ENCODE peak calls at places on chromosome 16, in five cellular contexts. I is HCT116, A is GM23338, T is HL-60, Z is SK-N-SH. Q is an unnamed sample.

GRCh38 chr16:72256398-72257048 is 84.6 kb upstream of the PMFBP1 start:
- DNase-seq in I (no peak), A (no peak), T (no peak), Z (no peak), Q (no peak)

GRCh38 chr16:11560701-11561439 is 25.8 kb downstream of the LITAF start:
- DNase-seq in I (no peak), A (peak), T (no peak), Z (peak), Q (no peak)

GRCh38 chr16:31880322-31880979 is 6.8 kb downstream of the ZNF267 start:
- DNase-seq in I (no peak), A (no peak), T (no peak), Z (no peak), Q (no peak)

GRCh38 chr16:84040823-84041391 is 1.7 kb downstream of the SLC38A8 start:
- DNase-seq in I (no peak), A (no peak), T (no peak), Z (no peak), Q (no peak)

GRCh38 chr16:81181013-81181720 is 57.3 kb upstream of the BCO1 start:
- DNase-seq in I (peak), A (peak), T (no peak), Z (no peak), Q (peak)

GRCh38 chr16:15981382-15981781 is 32.0 kb downstream of the ABCC1 start:
- DNase-seq in I (no peak), A (no peak), T (no peak), Z (no peak), Q (no peak)

GRCh38 chr16:15055141-15056053 is 477 bp downstream of the NTAN1 start:
- DNase-seq in I (no peak), A (peak), T (peak), Z (no peak), Q (no peak)

GRCh38 chr16:12303649-12304048 is 327.1 kb downstream of the SNX29 start:
- DNase-seq in I (no peak), A (no peak), T (peak), Z (no peak), Q (no peak)

GRCh38 chr16:7597677-7598076 is 265.0 kb downstream of the RBFOX1 start:
- DNase-seq in I (no peak), A (no peak), T (no peak), Z (no peak), Q (no peak)

GRCh38 chr16:63938661-63939060 is 1183.2 kb downstream of the CDH11 start:
- DNase-seq in I (no peak), A (no peak), T (no peak), Z (no peak), Q (no peak)

GRCh38 chr16:83842755-83843507 is 35.2 kb downstream of the HSBP1 start:
- DNase-seq in I (no peak), A (no peak), T (peak), Z (no peak), Q (no peak)

GRCh38 chr16:17459903-17460521 is 10.7 kb downstream of the XYLT1 start:
- DNase-seq in I (no peak), A (no peak), T (no peak), Z (no peak), Q (no peak)

GRCh38 chr16:8565498-8565897 is 24.8 kb downstream of the TMEM114 start:
- DNase-seq in I (no peak), A (peak), T (no peak), Z (no peak), Q (no peak)

GRCh38 chr16:12538667-12539081 is 265.0 kb downstream of the CPPED1 start:
- DNase-seq in I (no peak), A (no peak), T (no peak), Z (peak), Q (no peak)

GRCh38 chr16:74307383-74307782 is 10.8 kb downstream of the PSMD7 start:
- DNase-seq in I (no peak), A (no peak), T (no peak), Z (no peak), Q (no peak)

GRCh38 chr16:74304835-74305176 is 8.2 kb downstream of the PSMD7 start:
- DNase-seq in I (no peak), A (no peak), T (no peak), Z (no peak), Q (no peak)

GRCh38 chr16:74305286-74305685 is 8.7 kb downstream of the PSMD7 start:
- DNase-seq in I (no peak), A (no peak), T (no peak), Z (no peak), Q (no peak)

GRCh38 chr16:74304164-74304834 is 7.7 kb downstream of the PSMD7 start:
- DNase-seq in I (no peak), A (peak), T (no peak), Z (no peak), Q (no peak)

GRCh38 chr16:74305978-74306784 is 9.6 kb downstream of the PSMD7 start:
- DNase-seq in I (no peak), A (no peak), T (no peak), Z (no peak), Q (no peak)
- TF ChIP-seq POLR2AphosphoS5 in I (peak), A (no peak), T (no peak), Z (peak), Q (no peak)

DNA sequence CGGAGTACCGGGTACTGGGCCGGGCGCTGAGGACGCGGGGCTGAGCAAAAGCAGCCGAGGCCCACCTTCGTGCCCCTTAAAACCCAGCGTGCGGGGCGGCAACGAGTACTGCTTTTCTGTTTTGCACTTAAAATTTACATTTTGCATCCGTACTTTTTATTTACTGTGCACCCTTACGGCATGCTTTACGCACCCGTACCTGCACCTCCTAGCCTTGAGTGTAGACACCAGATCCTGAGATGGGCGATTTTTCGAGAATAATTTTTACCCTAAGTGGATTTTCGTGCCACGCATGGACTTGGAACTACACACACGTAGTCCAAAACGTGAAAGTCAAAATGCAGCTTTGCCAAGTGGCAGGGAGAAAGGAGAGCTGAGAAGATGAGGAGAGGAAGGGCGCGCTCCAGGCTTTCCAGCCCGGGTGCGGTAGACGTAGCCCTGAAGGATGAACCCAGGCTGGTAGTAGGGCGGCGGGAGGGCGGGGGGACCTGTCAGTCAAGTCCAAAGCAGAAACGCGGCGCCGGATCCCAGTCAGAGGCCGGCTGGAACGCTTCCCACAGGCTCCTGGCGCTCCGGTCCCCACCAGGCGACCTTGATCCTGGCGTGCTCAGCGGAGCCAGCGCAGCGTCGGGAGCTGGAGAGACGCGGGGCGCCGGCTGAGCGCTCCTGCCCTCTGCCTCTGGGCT is 1.2 kb upstream of the CBLN1 start:
- DNase-seq in I (no peak), A (peak), T (no peak), Z (peak), Q (no peak)
- TF ChIP-seq REST in I (no peak), A (no peak), T (no peak), Z (no peak), Q (no peak)

DNA sequence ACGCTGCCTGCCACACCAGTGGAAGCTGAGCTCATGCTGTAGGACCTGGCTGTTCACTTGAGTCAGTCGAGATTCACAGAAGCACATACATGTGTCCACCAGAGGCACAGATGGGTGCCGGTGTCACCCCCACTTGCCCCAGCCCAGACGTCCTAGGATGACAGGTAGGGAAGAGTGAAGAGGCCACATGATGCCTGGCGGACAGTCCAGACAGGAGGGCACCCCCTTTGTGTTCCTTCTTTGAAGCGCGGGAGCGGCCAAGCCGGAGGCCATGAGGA is 8.8 kb downstream of the UBE2I start:
- DNase-seq in I (no peak), A (no peak), T (no peak), Z (no peak), Q (no peak)
- TF ChIP-seq POLR2AphosphoS5 in I (no peak), A (no peak), T (no peak), Z (no peak), Q (no peak)

DNA sequence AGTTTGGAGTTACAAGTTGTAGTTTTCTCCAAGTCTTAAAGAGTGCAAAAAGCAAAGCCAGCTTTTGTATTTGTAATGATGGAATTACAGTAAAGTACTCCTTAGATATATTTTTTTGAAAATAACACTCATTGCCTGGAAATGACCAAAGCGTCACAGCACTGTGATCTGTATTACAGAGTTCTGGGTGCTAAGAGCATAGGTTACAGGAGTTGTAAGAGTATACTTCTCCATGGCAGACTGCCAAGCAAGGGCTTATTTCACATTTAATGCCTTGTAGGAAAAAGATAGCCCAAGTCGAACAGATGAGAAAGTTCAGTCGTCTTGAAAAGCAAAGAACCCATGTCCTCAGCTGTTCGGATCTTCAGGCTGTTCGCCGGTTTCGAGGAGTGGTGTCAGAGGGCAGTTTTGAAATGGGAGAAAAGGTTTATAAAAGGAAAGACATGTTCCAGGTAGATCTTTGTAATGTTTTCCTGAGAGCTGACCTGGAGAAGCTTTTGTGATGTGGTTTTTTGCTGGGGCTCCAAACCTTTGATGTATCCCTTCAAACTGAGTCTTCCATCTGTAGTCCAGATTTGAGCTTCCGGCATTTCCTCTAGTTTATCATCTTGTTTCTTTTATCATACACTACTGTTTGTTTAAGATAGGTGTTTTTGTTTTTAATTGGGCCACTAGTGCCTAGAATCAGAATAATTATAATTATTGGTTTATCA is 41.3 kb downstream of the ERCC4 start:
- DNase-seq in I (no peak), A (no peak), T (no peak), Z (no peak), Q (no peak)
- TF ChIP-seq REST in I (no peak), A (no peak), T (no peak), Z (no peak), Q (no peak)

DNA sequence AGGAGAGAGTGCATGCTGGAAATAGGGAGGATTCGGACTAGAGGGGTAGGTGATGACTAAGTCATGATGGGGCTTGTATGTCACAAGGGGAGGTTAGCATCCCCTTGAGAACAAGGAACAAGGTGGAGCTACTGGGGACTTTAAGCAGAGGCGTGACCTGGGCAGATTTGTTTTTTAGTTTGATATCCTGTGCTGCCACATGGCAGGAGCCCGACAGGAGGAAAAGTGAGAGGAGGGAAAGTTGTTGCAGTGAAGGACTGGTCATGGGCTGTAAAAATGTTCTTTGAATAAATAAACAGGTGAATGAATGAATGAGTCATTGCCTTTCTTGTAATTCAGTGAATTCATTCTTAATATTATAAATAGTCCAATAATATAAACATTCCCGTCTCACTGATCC is 365.1 kb upstream of the CDH5 start:
- DNase-seq in I (no peak), A (no peak), T (no peak), Z (no peak), Q (no peak)
- TF ChIP-seq POLR2AphosphoS5 in I (no peak), A (no peak), T (no peak), Z (no peak), Q (no peak)

GRCh38 chr16:1991135-1991551 is 1.4 kb downstream of the SYNGR3 start:
- DNase-seq in I (no peak), A (peak), T (no peak), Z (no peak), Q (no peak)
- TF ChIP-seq REST in I (no peak), A (no peak), T (no peak), Z (no peak), Q (no peak)

DNA sequence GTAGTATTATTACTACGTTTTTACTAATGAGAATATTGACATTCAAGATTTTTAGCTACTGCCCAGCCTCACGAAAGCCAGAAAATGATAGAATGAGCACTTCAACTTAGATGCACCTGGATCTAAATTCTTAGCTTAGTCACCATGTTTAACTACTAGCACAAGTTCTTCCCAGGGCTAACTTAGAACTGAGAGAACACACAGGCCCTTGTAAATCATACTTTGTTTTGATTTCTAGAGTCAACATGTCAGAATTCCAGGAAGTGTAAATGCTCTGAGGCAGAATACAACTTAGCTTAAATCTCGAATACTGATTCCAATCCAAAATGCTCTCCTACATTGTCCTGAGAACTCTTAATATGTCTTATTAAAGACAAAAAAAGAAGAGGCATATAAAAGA is 6.8 kb upstream of the ACSM1 start:
- DNase-seq in I (no peak), A (no peak), T (no peak), Z (no peak), Q (no peak)
- TF ChIP-seq POLR2AphosphoS5 in I (no peak), A (no peak), T (no peak), Z (no peak), Q (no peak)

GRCh38 chr16:50265260-50265659 is 1.1 kb upstream of the ADCY7 start:
- DNase-seq in I (peak), A (no peak), T (peak), Z (peak), Q (no peak)

GRCh38 chr16:50267151-50267631 is 840 bp downstream of the ADCY7 start:
- DNase-seq in I (no peak), A (no peak), T (no peak), Z (peak), Q (no peak)

GRCh38 chr16:50267651-50268050 is 1.3 kb downstream of the ADCY7 start:
- DNase-seq in I (no peak), A (no peak), T (peak), Z (no peak), Q (no peak)

GRCh38 chr16:50265716-50266336 is 525 bp upstream of the ADCY7 start:
- DNase-seq in I (no peak), A (no peak), T (no peak), Z (no peak), Q (no peak)

DNA sequence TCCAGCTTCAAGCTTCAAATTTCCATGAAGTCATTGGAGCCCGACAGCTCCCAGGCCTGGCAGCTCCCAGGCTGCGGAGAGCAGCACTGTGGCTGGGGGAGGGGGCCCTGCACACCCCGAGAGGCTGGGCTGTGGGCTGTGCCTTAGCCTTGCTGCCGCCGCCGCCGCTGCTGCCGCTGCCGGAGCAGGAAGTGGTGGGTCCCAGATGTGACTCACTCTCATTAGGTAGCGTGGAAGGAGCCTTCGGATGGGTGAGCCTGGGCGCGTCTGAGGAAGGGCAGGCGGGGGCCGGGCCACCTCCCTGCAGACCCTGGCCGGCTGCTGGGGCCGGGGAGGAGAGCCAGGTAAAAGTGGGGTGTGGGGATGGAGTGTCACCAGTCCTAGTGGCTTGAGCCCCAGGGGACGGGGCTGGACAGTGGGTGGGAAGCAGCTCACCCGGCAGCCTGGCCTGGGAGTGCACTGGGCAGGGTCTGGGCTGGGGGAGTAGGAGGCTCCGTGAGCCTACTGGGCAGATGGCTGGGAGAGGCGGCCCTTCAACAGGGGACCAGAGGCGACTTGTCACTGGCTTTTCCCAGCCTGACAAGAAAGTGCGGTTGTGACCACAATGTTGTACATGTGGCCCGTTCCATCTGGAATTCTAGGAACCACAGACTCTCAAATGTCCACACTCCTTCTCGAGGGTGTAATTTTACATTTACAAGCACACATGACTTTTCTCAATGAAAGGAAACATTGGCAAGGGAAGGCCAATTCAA is at the start of gene ADCY7:
- DNase-seq in I (peak), A (peak), T (peak), Z (peak), Q (no peak)
- TF ChIP-seq REST in I (no peak), A (no peak), T (no peak), Z (no peak), Q (no peak)

GRCh38 chr16:56608043-56608875 is at the start of gene MT2A:
- DNase-seq in I (peak), A (peak), T (peak), Z (peak), Q (no peak)
- TF ChIP-seq POLR2AphosphoS5 in I (peak), A (peak), T (peak), Z (peak), Q (peak)

GRCh38 chr16:67558859-67559258 is 3.5 kb upstream of the CTCF start:
- DNase-seq in I (no peak), A (no peak), T (no peak), Z (no peak), Q (no peak)

GRCh38 chr16:67551091-67551490 is 11.2 kb upstream of the CTCF start:
- DNase-seq in I (no peak), A (no peak), T (no peak), Z (no peak), Q (no peak)

GRCh38 chr16:67551972-67552371 is 10.4 kb upstream of the CTCF start:
- DNase-seq in I (no peak), A (no peak), T (no peak), Z (no peak), Q (no peak)

GRCh38 chr16:67552476-67552875 is 9.8 kb upstream of the CTCF start:
- DNase-seq in I (no peak), A (no peak), T (peak), Z (no peak), Q (no peak)

GRCh38 chr16:67555795-67556212 is 6.5 kb upstream of the CTCF start:
- DNase-seq in I (peak), A (no peak), T (peak), Z (no peak), Q (no peak)
- TF ChIP-seq REST in I (no peak), A (no peak), T (no peak), Z (no peak), Q (no peak)